ENCODE peak calls at places on chromosomes 4 and X, in nine cellular contexts. T is spleen, R is suprapubic skin, W is H1, I is Peyer's patch, A is body of pancreas, X is sigmoid colon, J is upper lobe of left lung, E is A549. V is an unnamed sample. For H3K4me1, the result is how much of the 10 kb centered on the place peaks cover.

GRCh38 chr4:81084029-81084428 is 53.5 kb downstream of the BMP3 start:
- DNase-seq in T (no peak), R (no peak), W (no peak), I (no peak), A (no peak), X (no peak), J (no peak), E (no peak), V (no peak)

GRCh38 chrX:18676470-18676869 is 4.6 kb upstream of the RS1 start:
- DNase-seq in T (no peak), R (no peak), W (peak), I (no peak), A (peak), X (no peak), J (no peak), E (peak), V (no peak)

GRCh38 chr4:40301592-40301991 is 33.5 kb upstream of the CHRNA9 start:
- DNase-seq in T (peak), R (no peak), W (no peak), I (peak), A (no peak), X (peak), J (peak), E (no peak), V (no peak)

GRCh38 chr4:149708513-149709175 is 107.0 kb downstream of the IQCM start:
- DNase-seq in T (no peak), R (no peak), W (no peak), I (no peak), A (no peak), X (no peak), J (no peak), E (no peak), V (no peak)

GRCh38 chrX:122245943-122246342 is 938.1 kb upstream of the GRIA3 start:
- DNase-seq in T (no peak), R (no peak), W (no peak), I (no peak), A (no peak), X (no peak), J (no peak), E (no peak), V (no peak)

GRCh38 chr4:73156394-73156793 is 86.9 kb upstream of the COX18 start:
- DNase-seq in T (no peak), R (no peak), W (no peak), I (no peak), A (no peak), X (no peak), J (no peak), E (no peak), V (no peak)

GRCh38 chrX:130097507-130098201 is 12.6 kb downstream of the ELF4 start:
- DNase-seq in T (peak), R (no peak), W (no peak), I (peak), A (no peak), X (no peak), J (peak), E (no peak), V (no peak)

GRCh38 chrX:145213504-145213903 is 33.8 kb upstream of the SPANXN1 start:
- DNase-seq in T (no peak), R (no peak), W (no peak), I (no peak), A (peak), X (no peak), J (no peak), E (no peak), V (no peak)

GRCh38 chr4:147582386-147583077 is 34.7 kb upstream of the TMEM184C start:
- DNase-seq in T (no peak), R (no peak), W (no peak), I (no peak), A (no peak), X (no peak), J (no peak), E (no peak), V (no peak)

GRCh38 chr4:189804884-189805283 is 135.8 kb upstream of the FRG1 start:
- DNase-seq in T (no peak), R (no peak), W (no peak), I (no peak), A (peak), X (no peak), J (no peak), E (no peak), V (no peak)

GRCh38 chr4:185936650-185937376 is 124.8 kb upstream of the SORBS2 start:
- DNase-seq in T (no peak), R (no peak), W (no peak), I (no peak), A (no peak), X (no peak), J (no peak), E (no peak), V (no peak)

GRCh38 chr4:5784960-5785611 is 74.1 kb downstream of the EVC start:
- DNase-seq in T (peak), R (peak), W (peak), I (no peak), A (no peak), X (peak), J (no peak), E (no peak), V (peak)

GRCh38 chr4:144710526-144710912 is 64.6 kb downstream of the HHIP start:
- DNase-seq in T (no peak), R (no peak), W (no peak), I (no peak), A (no peak), X (no peak), J (no peak), E (no peak), V (no peak)

GRCh38 chrX:134619838-134620237 is 38.4 kb downstream of the PLAC1 start:
- DNase-seq in T (no peak), R (no peak), W (no peak), I (no peak), A (no peak), X (no peak), J (no peak), E (no peak), V (no peak)

GRCh38 chr4:109820563-109820962 is 5.0 kb downstream of the GAR1 start:
- DNase-seq in T (no peak), R (no peak), W (no peak), I (no peak), A (no peak), X (no peak), J (no peak), E (no peak), V (no peak)

GRCh38 chr4:151574968-151575367 is 166.0 kb downstream of the FHIP1A start:
- DNase-seq in T (no peak), R (no peak), W (no peak), I (no peak), A (no peak), X (no peak), J (no peak), E (no peak), V (no peak)

GRCh38 chrX:43718081-43718480 is 62.0 kb downstream of the MAOA start:
- DNase-seq in T (no peak), R (no peak), W (no peak), I (no peak), A (no peak), X (no peak), J (no peak), E (no peak), V (no peak)

GRCh38 chr4:51932684-51933083 is 87.5 kb downstream of the LRRC66 start:
- DNase-seq in T (no peak), R (no peak), W (no peak), I (no peak), A (no peak), X (no peak), J (no peak), E (no peak), V (no peak)

GRCh38 chr4:13963601-13964000 is 336.1 kb upstream of the BOD1L1 start:
- DNase-seq in T (no peak), R (no peak), W (no peak), I (no peak), A (no peak), X (no peak), J (no peak), E (no peak), V (no peak)

GRCh38 chr4:184329235-184330007 is 111.7 kb upstream of the ENPP6 start:
- DNase-seq in T (no peak), R (peak), W (no peak), I (no peak), A (peak), X (no peak), J (no peak), E (no peak), V (no peak)

GRCh38 chr4:158050942-158051341 is 121.9 kb downstream of the GASK1B start:
- DNase-seq in T (no peak), R (no peak), W (no peak), I (no peak), A (no peak), X (no peak), J (no peak), E (no peak), V (no peak)

GRCh38 chr4:5887361-5888221 is 5.3 kb downstream of the CRMP1 start:
- DNase-seq in T (no peak), R (no peak), W (peak), I (no peak), A (no peak), X (no peak), J (no peak), E (no peak), V (no peak)

GRCh38 chr4:67886281-67886680 is 2.5 kb upstream of the TMPRSS11D start:
- DNase-seq in T (no peak), R (no peak), W (no peak), I (no peak), A (no peak), X (no peak), J (no peak), E (no peak), V (no peak)

GRCh38 chr4:183855651-183856190 is 49.4 kb upstream of the STOX2 start:
- DNase-seq in T (no peak), R (no peak), W (no peak), I (no peak), A (no peak), X (no peak), J (no peak), E (no peak), V (no peak)

GRCh38 chrX:49040376-49040955 is 2.7 kb downstream of the TFE3 start:
- DNase-seq in T (no peak), R (no peak), W (no peak), I (no peak), A (no peak), X (no peak), J (no peak), E (peak), V (no peak)

GRCh38 chrX:49042581-49043219 is 457 bp downstream of the TFE3 start:
- DNase-seq in T (no peak), R (no peak), W (no peak), I (no peak), A (no peak), X (no peak), J (no peak), E (no peak), V (peak)

GRCh38 chrX:49041683-49042529 is 1.3 kb downstream of the TFE3 start:
- DNase-seq in T (no peak), R (no peak), W (no peak), I (no peak), A (no peak), X (no peak), J (no peak), E (peak), V (peak)

GRCh38 chrX:49043987-49044281 is 777 bp upstream of the TFE3 start:
- DNase-seq in T (no peak), R (no peak), W (no peak), I (no peak), A (no peak), X (no peak), J (no peak), E (no peak), V (no peak)

GRCh38 chrX:49043220-49043986 is at the start of gene TFE3:
- DNase-seq in T (peak), R (peak), W (peak), I (peak), A (peak), X (peak), J (peak), E (peak), V (peak)
- TF ChIP-seq POLR2A in T (no peak), R (peak), W (no peak), I (peak), A (peak), X (peak), J (peak), E (peak), V (peak)

GRCh38 chrX:154366666-154367055 is 7.8 kb downstream of the FLNA start:
- DNase-seq in T (no peak), R (no peak), W (no peak), I (no peak), A (no peak), X (no peak), J (peak), E (no peak), V (no peak)

GRCh38 chrX:154363706-154364439 is 10.6 kb downstream of the FLNA start:
- DNase-seq in T (no peak), R (no peak), W (no peak), I (no peak), A (no peak), X (no peak), J (peak), E (no peak), V (no peak)

GRCh38 chrX:154367474-154368308 is 6.7 kb downstream of the FLNA start:
- DNase-seq in T (no peak), R (no peak), W (no peak), I (no peak), A (no peak), X (no peak), J (peak), E (no peak), V (no peak)

GRCh38 chrX:154365052-154365600 is 9.3 kb downstream of the FLNA start:
- DNase-seq in T (no peak), R (no peak), W (no peak), I (no peak), A (no peak), X (no peak), J (peak), E (no peak), V (no peak)

GRCh38 chrX:154365997-154366665 is 8.3 kb downstream of the FLNA start:
- DNase-seq in T (no peak), R (no peak), W (no peak), I (no peak), A (no peak), X (no peak), J (peak), E (no peak), V (no peak)
- H3K4me1 ChIP-seq in T (under half), R (under half), W (under half), I (under half), A (under half), X (under half), J (under half), E (half or more), V (under half)

GRCh38 chr4:162793571-162793970 is 373.1 kb downstream of the NAF1 start:
- DNase-seq in T (no peak), R (no peak), W (no peak), I (no peak), A (no peak), X (no peak), J (no peak), E (no peak), V (no peak)

GRCh38 chr4:162791321-162791720 is 375.4 kb downstream of the NAF1 start:
- DNase-seq in T (no peak), R (no peak), W (no peak), I (no peak), A (no peak), X (no peak), J (no peak), E (no peak), V (no peak)

GRCh38 chr4:162787120-162787519 is 379.6 kb downstream of the NAF1 start:
- DNase-seq in T (no peak), R (no peak), W (no peak), I (no peak), A (no peak), X (no peak), J (no peak), E (no peak), V (no peak)

GRCh38 chr4:162793004-162793403 is 373.7 kb downstream of the NAF1 start:
- DNase-seq in T (no peak), R (no peak), W (no peak), I (no peak), A (no peak), X (no peak), J (no peak), E (no peak), V (no peak)
- TF ChIP-seq POLR2A in T (no peak), R (no peak), W (no peak), I (no peak), A (no peak), X (no peak), J (no peak), E (no peak), V (no peak)

DNA sequence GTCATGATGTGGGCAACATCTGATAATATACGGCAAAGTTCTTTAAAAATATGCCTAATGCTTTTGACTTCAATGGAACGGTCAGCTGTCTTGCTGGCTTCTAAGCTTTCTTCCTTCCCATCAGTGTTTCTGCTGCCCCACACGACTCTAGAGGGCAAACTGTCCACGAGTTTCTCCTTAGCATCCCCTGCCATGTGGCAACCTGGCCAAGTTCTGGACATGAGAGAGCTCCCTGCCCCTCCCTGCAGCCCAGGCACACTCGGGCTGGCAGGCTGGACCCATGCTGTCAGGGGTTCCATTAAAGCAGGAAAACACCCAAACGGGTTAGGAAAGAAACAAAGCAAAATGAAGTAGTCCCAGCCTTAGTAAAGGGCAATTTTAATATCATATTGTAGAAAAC is 38.8 kb downstream of the KDR start:
- DNase-seq in T (no peak), R (no peak), W (no peak), I (no peak), A (no peak), X (no peak), J (peak), E (no peak), V (no peak)
- H3K4me1 ChIP-seq in T (under half), R (under half), W (under half), I (under half), A (under half), X (under half), J (under half), E (under half), V (half or more)

DNA sequence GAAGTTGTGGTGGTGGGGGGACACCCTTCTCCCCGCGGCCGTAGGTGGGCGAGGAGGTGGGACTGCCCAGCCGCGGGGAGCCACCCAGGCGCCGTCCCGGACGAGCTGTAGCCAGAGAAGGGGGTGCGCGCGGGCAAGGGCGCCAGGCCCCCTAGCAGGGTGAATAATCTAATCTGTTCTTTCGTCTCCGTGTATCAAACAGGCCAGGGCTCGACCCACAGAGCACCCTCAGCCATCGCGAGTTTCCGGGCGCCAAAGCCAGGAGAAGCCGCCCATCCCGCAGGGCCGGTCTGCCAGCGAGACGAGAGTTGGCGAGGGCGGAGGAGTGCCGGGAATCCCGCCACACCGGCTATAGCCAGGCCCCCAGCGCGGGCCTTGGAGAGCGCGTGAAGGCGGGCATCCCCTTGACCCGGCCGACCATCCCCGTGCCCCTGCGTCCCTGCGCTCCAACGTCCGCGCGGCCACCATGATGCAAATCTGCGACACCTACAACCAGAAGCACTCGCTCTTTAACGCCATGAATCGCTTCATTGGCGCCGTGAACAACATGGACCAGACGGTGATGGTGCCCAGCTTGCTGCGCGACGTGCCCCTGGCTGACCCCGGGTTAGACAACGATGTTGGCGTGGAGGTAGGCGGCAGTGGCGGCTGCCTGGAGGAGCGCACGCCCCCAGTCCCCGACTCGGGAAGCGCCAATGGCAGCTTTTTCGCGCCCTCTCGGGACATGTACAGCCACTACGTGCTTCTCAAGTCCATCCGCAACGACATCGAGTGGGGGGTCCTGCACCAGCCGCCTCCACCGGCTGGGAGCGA is 3.4 kb downstream of the MID1IP1 start:
- DNase-seq in T (peak), R (no peak), W (peak), I (peak), A (peak), X (peak), J (peak), E (peak), V (peak)
- TF ChIP-seq POLR2A in T (no peak), R (no peak), W (no peak), I (no peak), A (no peak), X (no peak), J (no peak), E (no peak), V (no peak)

V was measured in heart left ventricle.